ENCODE peak calls at places on chromosome 6, in seven cellular contexts. G is caudate nucleus; D is IMR-90; I is breast epithelium; N is CD4-positive, CD25-positive, alpha-beta regulatory T cell; P is neural progenitor cell; T is effector memory CD4-positive, alpha-beta T cell. R is an unnamed sample.

GRCh38 chr6:132060591-132060990 is 109.4 kb upstream of the CCN2 start:
- DNase-seq in G (no peak), D (peak; percentile 97), I (no peak), N (no peak), P (no peak), T (no peak), R (no peak)

GRCh38 chr6:157235600-157236039 is 87.7 kb downstream of the TMEM242 start:
- DNase-seq in G (peak; percentile 32), D (peak; percentile 33), I (no peak), N (peak; percentile 10), P (peak; percentile 90), T (peak; percentile 24), R (peak; percentile 86)

GRCh38 chr6:148971027-148971927 is 224.4 kb downstream of the UST start:
- DNase-seq in G (no peak), D (peak; percentile 48), I (no peak), N (no peak), P (no peak), T (no peak), R (no peak)

GRCh38 chr6:67683960-67684359 is 951.1 kb upstream of the ADGRB3 start:
- DNase-seq in G (no peak), D (peak; percentile 49), I (no peak), N (no peak), P (no peak), T (no peak), R (no peak)

GRCh38 chr6:169109821-169110220 is 143.8 kb downstream of the THBS2 start:
- DNase-seq in G (no peak), D (no peak), I (no peak), N (no peak), P (no peak), T (no peak), R (no peak)

GRCh38 chr6:72620866-72621242 is 1.0 kb upstream of the KCNQ5 start:
- DNase-seq in G (no peak), D (no peak), I (no peak), N (no peak), P (peak; percentile 3), T (no peak), R (peak; percentile 75)

GRCh38 chr6:168709034-168709433 is 268.1 kb downstream of the SMOC2 start:
- DNase-seq in G (no peak), D (no peak), I (no peak), N (no peak), P (no peak), T (no peak), R (peak; percentile 19)

GRCh38 chr6:169864148-169865030 is 113.0 kb downstream of the ERMARD start:
- DNase-seq in G (no peak), D (no peak), I (no peak), N (no peak), P (no peak), T (no peak), R (peak; percentile 58)

GRCh38 chr6:28758046-28758817 is 165.6 kb downstream of the TRIM27 start:
- DNase-seq in G (no peak), D (peak; percentile 48), I (no peak), N (no peak), P (peak; percentile 81), T (no peak), R (no peak)

GRCh38 chr6:21678990-21679389 is 85.4 kb downstream of the SOX4 start:
- DNase-seq in G (no peak), D (peak; percentile 78), I (no peak), N (no peak), P (no peak), T (no peak), R (no peak)

GRCh38 chr6:119446623-119447008 is 97.1 kb upstream of the MAN1A1 start:
- DNase-seq in G (no peak), D (peak; percentile 75), I (no peak), N (no peak), P (no peak), T (no peak), R (no peak)

GRCh38 chr6:75993236-75994162 is 79.0 kb downstream of the IMPG1 start:
- DNase-seq in G (no peak), D (no peak), I (no peak), N (no peak), P (peak; percentile 35), T (no peak), R (no peak)

GRCh38 chr6:57089265-57089664 is 723 bp upstream of the ZNF451 start:
- DNase-seq in G (no peak), D (no peak), I (no peak), N (no peak), P (peak; percentile 11), T (no peak), R (no peak)

GRCh38 chr6:14732845-14733757 is 512.8 kb upstream of the JARID2 start:
- DNase-seq in G (no peak), D (peak; percentile 79), I (no peak), N (no peak), P (no peak), T (no peak), R (peak; percentile 55)

GRCh38 chr6:150584065-150584464 is 15.6 kb upstream of the PLEKHG1 start:
- DNase-seq in G (no peak), D (no peak), I (no peak), N (no peak), P (no peak), T (no peak), R (no peak)

GRCh38 chr6:15495375-15495901 is 167.4 kb downstream of the DTNBP1 start:
- DNase-seq in G (no peak), D (no peak), I (no peak), N (no peak), P (no peak), T (no peak), R (no peak)

GRCh38 chr6:152746172-152746553 is 4.4 kb upstream of the VIP start:
- DNase-seq in G (no peak), D (peak; percentile 59), I (no peak), N (no peak), P (no peak), T (no peak), R (no peak)

DNA sequence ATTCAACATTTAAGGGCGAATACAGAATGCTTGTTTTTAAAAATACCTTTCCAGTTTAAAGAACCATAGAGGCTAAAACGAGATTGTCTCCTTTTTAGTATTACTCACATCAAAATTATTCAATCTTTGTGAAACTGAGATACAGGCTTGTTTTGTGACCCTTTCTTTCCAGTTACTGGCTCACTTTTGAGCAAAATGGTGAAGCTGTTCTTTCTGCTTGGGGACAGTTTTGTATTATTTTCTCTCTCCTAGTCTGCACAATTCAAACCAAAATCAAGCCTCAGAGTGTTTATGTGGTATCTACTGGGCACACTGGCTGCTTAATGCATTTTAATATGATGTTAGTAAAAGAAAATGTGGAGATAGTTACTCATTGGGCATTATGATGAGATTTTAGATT is 36.5 kb downstream of the HIVEP1 start:
- DNase-seq in G (no peak), D (no peak), I (no peak), N (no peak), P (no peak), T (no peak), R (no peak)
- H3K27ac ChIP-seq in G (no peak overlapping the region), D (no peak overlapping the region), I (no peak overlapping the region), N (no peak overlapping the region), P (no peak overlapping the region), T (no peak overlapping the region), R (no peak overlapping the region)

DNA sequence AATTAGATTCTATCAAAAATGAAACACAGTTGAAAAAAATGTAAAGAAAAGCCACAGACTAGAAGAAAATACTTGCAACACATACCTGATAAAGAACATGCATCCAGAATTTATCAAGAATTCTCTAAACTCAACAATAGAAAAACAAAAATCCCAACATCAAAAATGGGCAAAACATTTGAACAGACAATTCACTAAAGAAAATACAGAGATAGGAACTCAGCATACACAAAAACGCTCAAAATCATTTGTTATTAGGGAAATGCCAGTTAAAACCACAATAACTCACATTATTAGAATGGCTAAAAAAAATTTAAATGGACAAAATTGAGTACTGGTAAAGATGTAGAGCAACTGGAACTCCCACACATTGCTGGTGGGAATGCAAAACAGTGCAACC is 311.0 kb upstream of the PRDM1 start:
- DNase-seq in G (no peak), D (no peak), I (no peak), N (no peak), P (no peak), T (no peak), R (no peak)
- H3K27ac ChIP-seq in G (no peak overlapping the region), D (no peak overlapping the region), I (no peak overlapping the region), N (no peak overlapping the region), P (no peak overlapping the region), T (no peak overlapping the region), R (no peak overlapping the region)

GRCh38 chr6:41578714-41579610 is 32.8 kb downstream of the FOXP4 start:
- DNase-seq in G (no peak), D (peak; percentile 33), I (no peak), N (no peak), P (peak; percentile 91), T (no peak), R (no peak)

GRCh38 chr6:41577865-41578713 is 31.9 kb downstream of the FOXP4 start:
- DNase-seq in G (no peak), D (peak; percentile 51), I (peak; percentile 71), N (no peak), P (peak; percentile 88), T (no peak), R (no peak)

GRCh38 chr6:41577356-41577864 is 31.2 kb downstream of the FOXP4 start:
- DNase-seq in G (no peak), D (no peak), I (no peak), N (no peak), P (no peak), T (no peak), R (no peak)

GRCh38 chr6:41575598-41575997 is 29.4 kb downstream of the FOXP4 start:
- DNase-seq in G (no peak), D (no peak), I (no peak), N (no peak), P (no peak), T (no peak), R (no peak)

DNA sequence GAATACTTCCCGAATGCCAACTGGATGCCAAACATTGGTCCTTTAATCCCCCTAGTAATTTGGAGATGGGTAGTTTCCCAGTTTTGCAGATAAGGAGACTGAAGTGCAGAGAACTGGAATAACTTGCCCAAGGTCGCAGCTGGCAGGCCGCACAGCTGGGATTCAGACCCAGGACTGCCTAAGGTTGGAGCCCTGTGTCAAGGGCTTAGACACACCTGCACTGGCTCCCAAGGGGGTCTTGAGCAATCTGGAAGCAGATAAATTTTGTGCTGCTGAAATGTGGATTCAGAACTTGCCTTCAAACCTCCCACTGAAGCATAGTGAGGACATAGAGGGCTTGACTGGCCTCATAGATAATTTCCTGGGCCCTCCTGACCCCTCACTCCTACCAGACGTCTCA is 30.5 kb downstream of the FOXP4 start:
- DNase-seq in G (no peak), D (no peak), I (no peak), N (no peak), P (no peak), T (no peak), R (no peak)
- H3K27ac ChIP-seq in G (no peak overlapping the region), D (no peak overlapping the region), I (peak overlapping the region; percentile 73), N (no peak overlapping the region), P (no peak overlapping the region), T (no peak overlapping the region), R (no peak overlapping the region)

DNA sequence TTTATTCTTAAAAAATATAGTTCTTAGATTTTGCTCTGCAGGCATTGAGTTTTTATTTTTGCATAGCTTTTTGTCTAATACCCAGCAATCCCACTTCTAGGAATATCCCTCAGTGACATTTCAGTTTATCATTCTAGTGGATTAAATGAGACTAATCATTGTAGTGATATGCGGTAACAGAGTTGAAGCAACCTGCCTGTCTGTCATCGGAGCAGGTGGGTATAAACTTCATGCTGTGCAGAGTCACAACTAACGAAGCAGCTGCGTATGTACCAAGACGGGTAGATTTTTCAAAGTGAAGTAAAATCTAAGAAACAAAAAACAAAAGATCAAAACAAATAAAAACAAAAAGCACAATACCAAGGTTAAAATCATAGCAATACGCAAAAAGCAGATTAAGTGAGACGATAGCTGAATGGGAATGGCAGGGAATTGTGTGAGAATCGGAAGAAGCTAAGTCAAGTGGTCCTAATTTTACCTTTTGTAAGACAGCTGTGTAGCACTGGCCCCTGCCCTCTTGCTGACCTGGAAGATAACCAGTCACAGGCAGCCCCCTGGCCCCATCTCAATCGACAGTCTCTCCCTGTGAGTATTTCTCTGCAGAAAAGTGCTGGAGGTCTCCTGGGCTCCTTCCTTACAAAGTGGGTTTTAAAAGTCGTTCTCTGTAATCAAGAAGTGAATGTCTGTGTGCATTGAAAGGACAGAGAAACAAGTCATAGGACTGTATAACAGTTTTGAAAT is 169.2 kb downstream of the OR2B2 start:
- DNase-seq in G (no peak), D (no peak), I (no peak), N (no peak), P (peak; percentile 42), T (no peak), R (no peak)
- H3K27ac ChIP-seq in G (no peak overlapping the region), D (no peak overlapping the region), I (no peak overlapping the region), N (no peak overlapping the region), P (no peak overlapping the region), T (no peak overlapping the region), R (no peak overlapping the region)